ENCODE peak calls at places on chromosomes 1 and 21, in five cellular contexts. E, G, H, R and D are unnamed samples.
A peak's percentile ranks its signal among the peaks of the same experiment; 100 is the strongest.

GRCh38 chr1:51754666-51755065 is 123.9 kb downstream of the NRDC start:
- DNase-seq in E (no peak), G (no peak), H (no peak), R (no peak), D (no peak)

GRCh38 chr1:109252893-109253802 is 3.8 kb downstream of the CELSR2 start:
- DNase-seq in E (peak; percentile 40), G (no peak), H (no peak), R (peak; percentile 42), D (peak; percentile 83)

GRCh38 chr1:213138391-213138790 is 87.3 kb downstream of the RPS6KC1 start:
- DNase-seq in E (no peak), G (no peak), H (no peak), R (no peak), D (no peak)

GRCh38 chr1:87134625-87135024 is 194.1 kb upstream of the LMO4 start:
- DNase-seq in E (no peak), G (no peak), H (no peak), R (no peak), D (no peak)

GRCh38 chr1:244861683-244862082 is 2.7 kb downstream of the HNRNPU start:
- DNase-seq in E (no peak), G (no peak), H (no peak), R (no peak), D (no peak)

GRCh38 chr1:2045468-2046224 is 4.6 kb upstream of the PRKCZ start:
- DNase-seq in E (no peak), G (no peak), H (no peak), R (no peak), D (no peak)

GRCh38 chr1:93738926-93739325 is 57.3 kb upstream of the BCAR3 start:
- DNase-seq in E (no peak), G (no peak), H (no peak), R (no peak), D (peak; percentile 32)

GRCh38 chr1:59480188-59480888 is 183.4 kb downstream of the FGGY start:
- DNase-seq in E (no peak), G (no peak), H (no peak), R (no peak), D (no peak)

GRCh38 chr1:201042663-201043461 is 19.3 kb upstream of the KIF21B start:
- DNase-seq in E (peak; percentile 72), G (peak; percentile 69), H (peak; percentile 41), R (peak; percentile 58), D (peak; percentile 63)

GRCh38 chr1:189606795-189607476 is 870.7 kb downstream of the BRINP3 start:
- DNase-seq in E (no peak), G (no peak), H (peak; percentile 97), R (peak; percentile 96), D (no peak)

GRCh38 chr1:29272171-29272907 is 36.0 kb downstream of the PTPRU start:
- DNase-seq in E (no peak), G (no peak), H (no peak), R (no peak), D (no peak)

GRCh38 chr1:234246638-234247116 is 126.6 kb upstream of the COA6 start:
- DNase-seq in E (no peak), G (no peak), H (no peak), R (no peak), D (no peak)

GRCh38 chr21:18449586-18449985 is 46.0 kb upstream of the TMPRSS15 start:
- DNase-seq in E (no peak), G (no peak), H (no peak), R (no peak), D (no peak)

GRCh38 chr1:22141493-22141892 is 1.4 kb downstream of the WNT4 start:
- DNase-seq in E (no peak), G (no peak), H (no peak), R (no peak), D (no peak)

GRCh38 chr1:148162363-148162762 is 10.3 kb upstream of the NBPF11 start:
- DNase-seq in E (no peak), G (no peak), H (no peak), R (no peak), D (no peak)

GRCh38 chr1:9246841-9247785 is 12.5 kb downstream of the H6PD start:
- DNase-seq in E (no peak), G (no peak), H (no peak), R (no peak), D (no peak)
- TF ChIP-seq CTCF in E (no peak), G (no peak), H (no peak), R (no peak), D (no peak)

GRCh38 chr1:9927259-9927658 is 15.9 kb downstream of the LZIC start:
- DNase-seq in E (no peak), G (no peak), H (no peak), R (no peak), D (no peak)
- H3K4me1 ChIP-seq in E (no peaks in the 10 kb centered on the region), G (no peaks in the 10 kb centered on the region), H (no peaks in the 10 kb centered on the region), R (no peaks in the 10 kb centered on the region), D (no peaks in the 10 kb centered on the region)

GRCh38 chr21:40850071-40850470 is 3.1 kb upstream of the DSCAM start:
- DNase-seq in E (no peak), G (no peak), H (no peak), R (no peak), D (no peak)

GRCh38 chr21:40846566-40847411 is at the start of gene DSCAM:
- DNase-seq in E (no peak), G (no peak), H (peak; percentile 18), R (peak; percentile 38), D (no peak)

GRCh38 chr21:40845621-40846020 is 1.3 kb downstream of the DSCAM start:
- DNase-seq in E (no peak), G (no peak), H (peak; percentile 42), R (peak; percentile 58), D (no peak)

GRCh38 chr21:40846057-40846456 is 901 bp downstream of the DSCAM start:
- DNase-seq in E (no peak), G (no peak), H (no peak), R (no peak), D (no peak)

GRCh38 chr21:40847956-40848355 is 998 bp upstream of the DSCAM start:
- DNase-seq in E (no peak), G (no peak), H (no peak), R (no peak), D (no peak)
- H3K27me3 ChIP-seq in E (peaks cover 36% of the 10 kb centered on the region), G (peaks cover 34% of the 10 kb centered on the region), H (no peaks in the 10 kb centered on the region), R (no peaks in the 10 kb centered on the region), D (no peaks in the 10 kb centered on the region)

GRCh38 chr1:151961795-151962194 is 31.9 kb downstream of the S100A10 start:
- DNase-seq in E (no peak), G (no peak), H (no peak), R (no peak), D (no peak)
- TF ChIP-seq CTCF in E (no peak), G (no peak), H (no peak), R (no peak), D (no peak)

DNA sequence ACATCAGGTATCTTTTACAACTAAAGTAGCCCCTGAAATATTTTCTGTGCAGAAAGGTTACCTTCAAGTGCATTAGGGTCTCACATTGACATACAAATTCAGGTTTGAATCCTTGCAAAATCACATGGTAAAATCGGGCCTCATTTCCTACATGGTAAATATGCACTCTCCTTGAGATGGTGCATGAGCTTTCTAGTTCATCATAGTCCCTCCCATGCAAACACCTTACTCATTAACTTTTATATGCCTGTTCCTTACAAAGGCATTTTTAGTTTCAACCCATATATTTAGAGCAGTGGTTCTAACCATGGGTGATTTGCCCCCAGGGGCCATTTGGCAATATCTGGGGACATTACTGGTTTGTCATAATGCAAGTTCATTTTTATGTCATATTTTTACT is 37.2 kb downstream of the PBX1 start:
- DNase-seq in E (no peak), G (no peak), H (no peak), R (no peak), D (no peak)
- H3K4me1 ChIP-seq in E (peaks cover 19% of the 10 kb centered on the region), G (peaks cover 16% of the 10 kb centered on the region), H (peaks cover 13% of the 10 kb centered on the region), R (peaks cover 2% of the 10 kb centered on the region), D (no peaks in the 10 kb centered on the region)

DNA sequence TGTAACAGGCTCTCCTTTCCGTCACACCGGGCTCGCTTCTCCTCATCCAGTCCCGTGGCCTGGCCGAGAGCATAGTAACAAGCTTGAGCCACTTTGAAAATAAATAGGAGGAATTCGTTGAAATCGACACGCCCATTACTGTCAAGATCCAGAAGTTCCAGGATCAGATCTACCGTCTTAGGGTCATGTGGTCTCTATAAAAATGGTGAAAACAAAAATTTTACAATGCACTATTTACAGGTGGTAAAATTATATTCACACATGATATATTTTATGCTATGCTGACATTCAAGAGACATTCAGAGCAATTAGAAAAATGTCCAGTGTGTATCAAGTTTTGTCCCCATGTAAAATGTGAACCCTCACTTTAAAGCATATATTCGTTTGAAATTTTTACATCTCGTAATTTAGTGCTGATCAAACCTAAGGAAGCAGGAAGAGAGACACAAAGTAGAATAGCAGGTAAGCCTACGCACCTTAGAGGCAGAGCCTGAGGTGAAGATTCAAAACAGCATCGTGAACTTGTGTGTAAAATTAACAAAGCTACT is 2.3 kb downstream of the TCHH start:
- DNase-seq in E (no peak), G (no peak), H (no peak), R (no peak), D (no peak)
- H3K27me3 ChIP-seq in E (peaks cover 100% of the 10 kb centered on the region), G (peaks cover 96% of the 10 kb centered on the region), H (peaks cover 78% of the 10 kb centered on the region), R (peaks cover 66% of the 10 kb centered on the region), D (peaks cover 60% of the 10 kb centered on the region)

DNA sequence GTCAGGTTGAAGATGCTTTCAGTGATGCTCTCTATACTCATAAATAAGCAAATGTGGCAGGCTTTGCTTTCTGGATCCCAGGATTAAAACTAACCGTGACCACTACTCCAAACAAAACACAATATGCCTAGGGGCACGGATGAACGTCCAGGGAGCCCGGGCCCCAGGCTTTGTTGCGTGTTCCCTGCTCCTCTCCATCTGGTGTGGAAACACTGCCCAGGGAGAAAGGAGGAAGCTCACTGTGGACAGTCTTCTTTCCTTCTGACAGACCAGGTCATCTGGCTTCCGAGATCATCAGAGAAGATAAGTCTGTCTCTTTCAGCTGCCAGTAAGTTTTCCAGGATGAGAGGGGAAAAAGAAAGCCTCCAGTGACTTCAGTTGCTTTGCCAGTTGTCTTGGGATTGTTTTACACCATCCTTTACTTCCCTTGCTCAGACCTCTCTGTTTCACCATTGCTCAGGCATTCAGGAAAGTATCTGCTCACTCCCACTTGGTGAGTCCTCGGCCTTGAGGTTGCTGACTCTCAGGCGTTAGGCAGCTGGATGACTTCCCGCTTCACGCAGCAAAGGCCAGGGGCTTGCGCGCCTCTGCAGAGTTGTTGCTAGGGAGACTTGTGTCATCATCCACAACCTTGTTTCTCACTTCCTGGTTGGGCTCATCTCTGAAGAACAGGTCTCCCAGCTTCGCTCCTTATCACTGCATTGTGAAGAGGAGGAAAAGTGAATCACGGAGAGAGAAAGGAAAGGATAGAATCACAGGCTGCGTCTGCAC is 20.6 kb upstream of the PGD start:
- DNase-seq in E (no peak), G (peak; percentile 86), H (peak; percentile 94), R (peak; percentile 96), D (peak; percentile 30)
- TF ChIP-seq CTCF in E (no peak), G (no peak), H (no peak), R (no peak), D (no peak)

DNA sequence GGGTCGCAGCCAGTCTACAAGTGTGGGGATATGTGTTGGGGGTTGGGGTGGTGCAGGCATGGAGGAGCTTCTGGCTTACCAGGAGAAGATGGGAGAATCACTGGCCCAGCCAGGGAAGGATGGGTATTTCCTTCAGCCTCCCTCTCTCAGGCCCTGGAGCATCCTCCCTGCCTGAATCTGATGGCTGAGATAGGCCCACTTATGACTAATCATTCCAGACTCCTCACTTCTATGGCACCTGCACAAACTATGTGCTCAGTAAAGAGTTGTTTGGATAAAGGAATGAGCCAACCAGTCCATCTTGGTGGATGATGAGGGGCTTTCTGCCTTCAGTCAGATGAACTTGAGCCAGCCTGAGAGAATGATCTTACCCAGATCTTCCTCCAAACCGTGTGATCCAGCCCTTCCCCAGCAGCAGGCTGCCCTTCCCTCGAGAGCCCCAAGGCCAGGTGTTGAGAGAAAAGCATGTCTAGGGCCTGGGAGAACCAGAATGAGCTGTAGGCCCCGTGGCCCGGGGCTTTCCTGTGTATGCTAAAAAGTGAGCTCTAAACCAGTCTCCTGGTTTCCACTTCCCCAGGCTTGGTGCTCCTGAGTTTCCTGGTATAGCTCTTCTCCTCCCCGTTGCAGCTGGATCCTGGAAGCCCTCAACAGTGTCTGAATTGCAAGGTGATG is 1.3 kb downstream of the GPA33 start:
- DNase-seq in E (no peak), G (no peak), H (no peak), R (no peak), D (no peak)
- H3K4me1 ChIP-seq in E (peaks cover 27% of the 10 kb centered on the region), G (no peaks in the 10 kb centered on the region), H (no peaks in the 10 kb centered on the region), R (no peaks in the 10 kb centered on the region), D (no peaks in the 10 kb centered on the region)